ENCODE peak calls at places on chromosomes 12 and 14, in ten cellular contexts. D, A, X, U, C, T, E, Y, R and I are unnamed samples.

GRCh38 chr12:132522586-132523380 is 32.8 kb downstream of the FBRSL1 start:
- DNase-seq in X (no peak), R (no peak), E (no peak), C (no peak), A (no peak), U (no peak), D (no peak), T (no peak), Y (no peak), I (no peak)

GRCh38 chr12:55929306-55929791 is 1.6 kb upstream of the DGKA start:
- DNase-seq in E (peak), C (no peak), T (no peak), A (peak), U (no peak), Y (no peak), X (no peak), R (peak), D (no peak), I (no peak)

GRCh38 chr12:22672951-22673350 is 48.0 kb downstream of the ETNK1 start:
- DNase-seq in Y (peak), T (no peak), X (peak), E (no peak), C (no peak), U (no peak), D (peak), R (no peak), A (no peak), I (no peak)

GRCh38 chr14:32129124-32129523 is 52.0 kb downstream of the ARHGAP5 start:
- DNase-seq in C (no peak), A (no peak), D (peak), T (no peak), Y (peak), U (no peak), X (peak), R (no peak), E (no peak), I (no peak)

GRCh38 chr12:52011602-52012214 is 5.0 kb downstream of the TAMALIN start:
- DNase-seq in Y (no peak), X (no peak), C (no peak), E (no peak), R (no peak), U (no peak), D (no peak), T (no peak), A (no peak), I (no peak)

GRCh38 chr14:33848706-33849454 is 102.0 kb downstream of the EGLN3 start:
- DNase-seq in E (peak), C (peak), R (peak), X (peak), Y (peak), T (peak), U (no peak), A (no peak), D (peak), I (no peak)

GRCh38 chr12:124507188-124508109 is 60.0 kb downstream of the NCOR2 start:
- DNase-seq in X (peak), R (no peak), A (no peak), E (no peak), Y (no peak), D (peak), U (no peak), T (peak), C (peak), I (no peak)

GRCh38 chr14:73750161-73750901 is 36.1 kb upstream of the PNMA1 start:
- DNase-seq in U (no peak), D (no peak), T (no peak), Y (no peak), A (no peak), X (no peak), C (no peak), R (no peak), E (peak), I (no peak)

GRCh38 chr12:46124848-46125619 is 134.7 kb upstream of the SCAF11 start:
- DNase-seq in C (no peak), R (no peak), X (peak), U (peak), D (peak), A (peak), T (no peak), E (peak), Y (peak), I (peak)

GRCh38 chr14:105582639-105583038 is 56.3 kb downstream of the TMEM121 start:
- DNase-seq in T (no peak), E (no peak), D (no peak), U (no peak), X (peak), Y (peak), R (peak), A (no peak), C (peak), I (no peak)

GRCh38 chr12:18752280-18752920 is 14.5 kb downstream of the CAPZA3 start:
- DNase-seq in X (peak), E (peak), T (peak), C (no peak), Y (no peak), R (no peak), D (peak), U (no peak), A (no peak), I (no peak)

GRCh38 chr12:22100952-22101748 is 55.1 kb downstream of the CMAS start:
- DNase-seq in A (no peak), T (peak), U (peak), C (no peak), X (peak), R (no peak), E (peak), D (peak), Y (peak), I (peak)

GRCh38 chr12:106994579-106995220 is 7.8 kb upstream of the MTERF2 start:
- DNase-seq in R (no peak), A (no peak), T (no peak), D (peak), Y (no peak), U (no peak), E (no peak), C (no peak), X (peak), I (no peak)

GRCh38 chr12:53251477-53252348 is 16.4 kb upstream of the ESPL1 start:
- DNase-seq in E (peak), T (peak), U (no peak), X (peak), A (peak), R (peak), Y (peak), C (peak), D (peak), I (no peak)

GRCh38 chr12:77167801-77168200 is 102.4 kb upstream of the E2F7 start:
- DNase-seq in E (no peak), Y (peak), T (no peak), R (no peak), D (peak), U (no peak), C (no peak), X (no peak), A (no peak), I (no peak)

GRCh38 chr12:51752490-51752889 is 96.0 kb downstream of the FIGNL2 start:
- DNase-seq in E (peak), X (peak), A (no peak), D (peak), Y (peak), T (peak), U (no peak), C (peak), R (no peak), I (peak)

GRCh38 chr14:96980835-96981234 is 183.7 kb downstream of the VRK1 start:
- DNase-seq in C (no peak), Y (no peak), E (no peak), D (no peak), X (no peak), R (no peak), T (no peak), A (no peak), U (no peak), I (no peak)

GRCh38 chr14:95504135-95505029 is 12.1 kb downstream of the SYNE3 start:
- DNase-seq in D (peak), R (no peak), C (no peak), A (no peak), E (no peak), X (peak), T (no peak), Y (no peak), U (no peak), I (no peak)

GRCh38 chr14:95477411-95478089 is 38.9 kb downstream of the SYNE3 start:
- DNase-seq in R (no peak), Y (no peak), T (no peak), C (no peak), D (no peak), E (no peak), X (no peak), A (no peak), U (no peak), I (no peak)

GRCh38 chr12:27161458-27162228 is 79.3 kb upstream of the C12orf71 start:
- DNase-seq in Y (no peak), R (no peak), T (no peak), C (no peak), A (no peak), U (no peak), X (no peak), E (no peak), D (no peak), I (no peak)

GRCh38 chr12:49187184-49187583 is 1.7 kb downstream of the TUBA1A start:
- DNase-seq in D (peak), A (no peak), C (peak), T (peak), R (no peak), X (peak), Y (peak), U (no peak), E (peak), I (no peak)

GRCh38 chr14:75457648-75458165 is 29.9 kb downstream of the JDP2 start:
- DNase-seq in U (no peak), D (no peak), R (no peak), C (no peak), X (no peak), Y (no peak), T (no peak), A (no peak), E (no peak), I (no peak)

GRCh38 chr12:24534632-24535031 is 414.3 kb downstream of the BCAT1 start:
- DNase-seq in E (no peak), T (peak), Y (no peak), A (no peak), D (no peak), C (peak), U (no peak), R (no peak), X (no peak), I (no peak)

GRCh38 chr12:51210690-51211395 is 7.0 kb downstream of the POU6F1 start:
- DNase-seq in U (no peak), X (no peak), Y (no peak), R (no peak), E (no peak), T (no peak), A (no peak), C (no peak), D (no peak), I (no peak)

GRCh38 chr12:124833693-124834122 is 30.0 kb downstream of the SCARB1 start:
- DNase-seq in X (no peak), U (no peak), T (peak), E (no peak), C (no peak), D (no peak), A (no peak), Y (no peak), R (no peak), I (no peak)

GRCh38 chr12:65330341-65330740 is 51.9 kb downstream of the MSRB3 start:
- DNase-seq in A (no peak), R (no peak), T (no peak), U (no peak), D (peak), E (no peak), X (peak), Y (no peak), C (no peak), I (no peak)
- H3K27ac ChIP-seq in A (no peak), R (no peak), T (no peak), U (no peak), D (no peak), E (no peak), X (no peak), Y (no peak), C (no peak), I (no peak)

DNA sequence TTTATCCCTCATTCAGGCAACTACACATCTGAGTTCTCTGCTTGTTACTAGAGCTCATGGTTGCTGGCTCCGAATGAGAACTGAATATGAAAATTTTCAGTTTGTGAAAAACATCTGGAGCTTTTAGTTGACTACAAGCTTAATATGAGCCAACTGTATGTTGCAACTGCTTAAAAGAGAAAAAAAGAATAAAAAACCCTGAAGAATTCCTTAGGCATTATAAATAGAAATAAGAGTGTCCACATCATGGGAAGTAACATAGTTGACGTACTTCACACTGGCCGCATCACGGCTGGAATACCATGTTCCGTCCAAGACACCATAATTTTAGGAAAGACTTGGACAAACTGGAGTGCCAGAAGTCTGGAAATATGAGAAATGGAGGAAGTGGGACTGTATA is 57.9 kb downstream of the PDE3A start:
- DNase-seq in T (peak), A (no peak), U (no peak), D (no peak), Y (no peak), E (peak), X (no peak), R (no peak), C (peak), I (no peak)
- H3K27ac ChIP-seq in T (peak), A (no peak), U (no peak), D (no peak), Y (no peak), E (no peak), X (no peak), R (no peak), C (no peak), I (no peak)

GRCh38 chr12:3726455-3726854 is 26.5 kb downstream of the CRACR2A start:
- DNase-seq in C (no peak), E (no peak), X (no peak), D (no peak), Y (no peak), A (no peak), R (no peak), T (no peak), U (no peak), I (no peak)

GRCh38 chr12:3725267-3726115 is 27.4 kb downstream of the CRACR2A start:
- DNase-seq in C (no peak), E (no peak), Y (no peak), U (no peak), R (no peak), A (no peak), X (no peak), D (no peak), T (no peak), I (no peak)

GRCh38 chr12:3728686-3729085 is 24.2 kb downstream of the CRACR2A start:
- DNase-seq in R (no peak), X (no peak), T (no peak), Y (no peak), E (peak), D (no peak), C (no peak), A (peak), U (no peak), I (no peak)

GRCh38 chr12:3727877-3728632 is 24.9 kb downstream of the CRACR2A start:
- DNase-seq in X (peak), C (no peak), Y (no peak), E (peak), U (no peak), R (no peak), A (peak), D (peak), T (no peak), I (no peak)

GRCh38 chr12:3727354-3727753 is 25.6 kb downstream of the CRACR2A start:
- DNase-seq in Y (no peak), A (no peak), T (no peak), U (no peak), X (no peak), E (no peak), D (no peak), C (no peak), R (no peak), I (no peak)
- H3K27ac ChIP-seq in Y (no peak), A (peak), T (no peak), U (no peak), X (no peak), E (no peak), D (no peak), C (no peak), R (no peak), I (no peak)

GRCh38 chr12:64561302-64561651 is 49.0 kb upstream of the RASSF3 start:
- DNase-seq in T (no peak), R (no peak), C (no peak), E (no peak), A (no peak), Y (no peak), U (no peak), X (no peak), D (no peak), I (no peak)
- H3K27ac ChIP-seq in T (no peak), R (no peak), C (no peak), E (no peak), A (no peak), Y (no peak), U (no peak), X (peak), D (no peak), I (peak)